ENCODE peak calls at places on chromosomes 4 and X, in five cellular contexts. C is heart right ventricle; X is mesendoderm; L is CD4-positive, CD25-positive, alpha-beta regulatory T cell; J is fibroblast of pulmonary artery. H is an unnamed sample.

GRCh38 chr4:6687947-6688878 is 5.5 kb upstream of the S100P start:
- DNase-seq in X (peak), L (no peak), J (no peak), C (no peak), H (no peak)

GRCh38 chr4:71270901-71271300 is 67.9 kb upstream of the SLC4A4 start:
- DNase-seq in L (no peak), J (peak), C (no peak), X (peak), H (peak)

GRCh38 chr4:72215198-72215597 is 183.4 kb downstream of the NPFFR2 start:
- DNase-seq in J (no peak), X (no peak), C (no peak), L (no peak), H (no peak)

GRCh38 chr4:89939464-89939863 is 44.8 kb downstream of the MMRN1 start:
- DNase-seq in L (no peak), C (no peak), J (no peak), X (no peak), H (no peak)

GRCh38 chrX:71997320-71997719 is 86.7 kb downstream of the NHSL2 start:
- DNase-seq in L (no peak), C (no peak), J (peak), X (peak), H (no peak)

GRCh38 chr4:168908093-168908492 is 102.0 kb downstream of the CBR4 start:
- DNase-seq in X (no peak), C (no peak), L (no peak), J (peak), H (no peak)

GRCh38 chr4:95124906-95125504 is 367.2 kb downstream of the BMPR1B start:
- DNase-seq in J (peak), L (no peak), X (peak), C (no peak), H (peak)

GRCh38 chr4:72951147-72951546 is 118.4 kb downstream of the COX18 start:
- DNase-seq in X (peak), L (no peak), J (peak), C (no peak), H (no peak)

GRCh38 chr4:112704322-112704721 is 67.4 kb downstream of the LARP7 start:
- DNase-seq in L (no peak), X (no peak), J (no peak), C (no peak), H (no peak)

GRCh38 chr4:1752284-1753041 is 31.1 kb downstream of the TACC3 start:
- DNase-seq in L (no peak), J (peak), C (no peak), X (peak), H (peak)

GRCh38 chr4:189088783-189089182 is 851.9 kb upstream of the FRG1 start:
- DNase-seq in C (no peak), L (no peak), X (no peak), J (no peak), H (no peak)

GRCh38 chrX:25941559-25942250 is 196.4 kb upstream of the MAGEB18 start:
- DNase-seq in L (no peak), X (no peak), J (peak), C (no peak), H (no peak)

GRCh38 chr4:165663411-165663810 is 209.6 kb upstream of the TLL1 start:
- DNase-seq in C (no peak), X (no peak), J (peak), L (no peak), H (no peak)

GRCh38 chr4:107213880-107214279 is 177.8 kb upstream of the DKK2 start:
- DNase-seq in L (no peak), X (no peak), C (no peak), J (peak), H (no peak)

GRCh38 chr4:81084029-81084428 is 53.5 kb downstream of the BMP3 start:
- DNase-seq in J (peak), C (no peak), L (no peak), X (no peak), H (no peak)

GRCh38 chr4:40731792-40732245 is 17.9 kb upstream of the NSUN7 start:
- DNase-seq in J (no peak), L (no peak), C (peak), X (no peak), H (peak)

GRCh38 chr4:2558301-2558700 is 21.9 kb downstream of the FAM193A start:
- DNase-seq in L (no peak), J (no peak), C (no peak), X (no peak), H (no peak)

GRCh38 chrX:67536564-67536963 is 7.3 kb upstream of the AR start:
- DNase-seq in J (no peak), X (no peak), C (no peak), L (no peak), H (no peak)

GRCh38 chrX:9988762-9989161 is 21.6 kb downstream of the CLDN34 start:
- DNase-seq in X (no peak), C (no peak), L (no peak), J (peak), H (peak)

GRCh38 chr4:176320340-176320975 is 692 bp downstream of the SPCS3 start:
- DNase-seq in X (peak), J (peak), C (peak), L (peak), H (peak)

GRCh38 chr4:24949970-24950369 is 37.1 kb upstream of the CCDC149 start:
- DNase-seq in X (no peak), L (no peak), J (no peak), C (no peak), H (no peak)

GRCh38 chrX:139882299-139882698 is 50.6 kb downstream of the ATP11C start:
- DNase-seq in X (no peak), J (peak), L (no peak), C (no peak), H (no peak)

GRCh38 chr4:114019276-114019971 is 40.0 kb upstream of the ARSJ start:
- DNase-seq in C (no peak), L (no peak), X (no peak), J (peak), H (no peak)

GRCh38 chr4:98864560-98864959 is 64.4 kb downstream of the EIF4E start:
- DNase-seq in X (no peak), L (no peak), J (no peak), C (no peak), H (no peak)

GRCh38 chr4:2941138-2942036 is 21.8 kb downstream of the NOP14 start:
- DNase-seq in X (no peak), L (no peak), C (no peak), J (no peak), H (no peak)

GRCh38 chrX:101195442-101196173 is 24.0 kb upstream of the DRP2 start:
- DNase-seq in L (no peak), J (peak), X (no peak), C (no peak), H (no peak)

GRCh38 chrX:78314561-78314960 is 12.8 kb downstream of the CYSLTR1 start:
- DNase-seq in X (peak), J (no peak), L (no peak), C (no peak), H (no peak)

GRCh38 chr4:1872918-1873269 is 1.7 kb downstream of the NSD2 start:
- DNase-seq in J (peak), L (no peak), X (no peak), C (no peak), H (peak)

GRCh38 chrX:131828482-131828881 is 194.6 kb upstream of the STK26 start:
- DNase-seq in J (no peak), X (peak), L (no peak), C (no peak), H (no peak)

GRCh38 chr4:121900132-121900983 is 30.1 kb upstream of the BBS7 start:
- DNase-seq in X (peak), C (no peak), J (peak), L (peak), H (peak)

GRCh38 chrX:43998374-43998773 is 25.2 kb upstream of the NDP start:
- DNase-seq in C (no peak), L (no peak), J (no peak), X (no peak), H (no peak)

DNA sequence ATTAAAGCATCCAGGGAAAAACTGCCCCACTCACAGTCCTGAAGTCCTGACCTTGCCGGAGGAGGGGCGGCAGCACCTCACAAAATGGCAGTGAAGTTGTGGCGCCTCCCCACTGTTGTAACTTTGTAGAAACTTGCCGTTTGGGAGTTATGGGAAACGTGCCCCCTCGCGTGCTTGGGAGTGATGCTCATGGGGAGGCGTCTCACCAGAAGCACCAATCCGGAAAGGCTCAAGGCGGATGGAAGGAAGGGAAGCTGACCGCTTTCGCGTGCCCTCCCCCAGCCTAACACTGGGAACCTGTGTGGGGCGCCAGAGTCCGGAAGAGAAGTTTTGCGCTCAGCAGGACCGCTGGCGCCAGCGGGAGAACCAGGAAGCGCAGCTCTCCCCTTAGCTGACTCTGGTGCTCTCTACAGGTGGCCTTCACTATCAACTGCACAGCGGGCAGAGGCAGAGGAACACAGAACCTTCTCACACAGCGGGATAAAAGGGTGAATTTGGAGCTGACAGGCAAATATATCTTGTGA is at the start of the genes CT45A10 and SAGE1:
- DNase-seq in X (no peak), L (no peak), J (no peak), C (no peak), H (no peak)
- H3K4me3 ChIP-seq in X (no peak), L (no peak), J (no peak), C (no peak), H (no peak)

GRCh38 chrX:34365482-34365881 is 233.4 kb upstream of the FAM47A start:
- DNase-seq in X (peak), J (peak), C (no peak), L (no peak), H (no peak)
- H3K4me3 ChIP-seq in X (no peak), J (no peak), C (no peak), L (no peak), H (no peak)

DNA sequence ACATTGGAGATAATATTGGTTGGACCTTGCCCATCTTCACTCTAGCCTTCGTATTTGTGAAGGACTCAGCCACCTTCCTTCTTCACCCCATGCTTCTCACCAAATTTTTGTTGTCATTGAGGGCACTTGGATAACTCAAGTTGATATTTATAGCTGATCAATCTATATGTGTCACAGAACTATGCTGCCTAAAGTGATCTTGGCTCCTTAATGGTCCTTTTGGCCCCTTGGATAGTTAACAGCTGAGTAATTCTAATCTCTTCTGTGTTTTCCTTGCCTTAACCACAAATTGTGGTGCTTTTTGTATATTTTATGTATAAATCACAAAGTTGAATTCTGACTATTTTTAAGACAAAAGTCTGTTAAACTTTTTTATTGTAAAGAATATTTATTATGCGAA is 6.6 kb downstream of the SPRY1 start:
- DNase-seq in J (no peak), X (no peak), C (no peak), L (no peak), H (no peak)
- H3K4me3 ChIP-seq in J (peak), X (no peak), C (peak), L (no peak), H (no peak)

GRCh38 chr4:152352215-152352614 is 183.7 kb downstream of the FBXW7 start:
- DNase-seq in L (no peak), J (no peak), C (no peak), X (no peak), H (no peak)

GRCh38 chr4:152356428-152357034 is 179.4 kb downstream of the FBXW7 start:
- DNase-seq in X (no peak), J (peak), C (no peak), L (no peak), H (no peak)

GRCh38 chr4:152351080-152351479 is 184.8 kb downstream of the FBXW7 start:
- DNase-seq in J (no peak), L (no peak), X (no peak), C (no peak), H (no peak)

GRCh38 chr4:152348670-152349069 is 187.2 kb downstream of the FBXW7 start:
- DNase-seq in X (peak), J (peak), C (no peak), L (no peak), H (no peak)

DNA sequence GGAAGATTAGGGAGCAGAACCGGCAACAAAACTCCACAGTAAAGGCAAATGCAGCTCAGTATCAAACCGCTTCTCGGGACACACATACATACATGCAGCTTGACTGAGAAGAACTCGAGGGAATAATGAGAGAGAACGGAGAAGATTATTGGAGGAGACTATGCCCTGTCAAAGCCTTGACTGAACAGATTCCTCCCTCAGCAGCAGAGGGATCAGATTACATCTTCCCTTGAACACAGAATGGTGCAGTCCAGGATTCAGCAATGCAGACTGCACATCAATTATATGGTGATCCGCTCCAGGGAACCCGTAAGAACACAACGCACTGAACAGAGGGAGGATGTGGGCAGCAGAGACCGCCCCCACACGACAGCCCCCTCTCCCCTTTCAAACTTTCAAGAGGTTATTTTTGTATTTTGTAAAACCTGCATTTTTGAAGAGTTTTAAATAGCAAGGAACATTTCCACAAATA is 183.2 kb downstream of the FBXW7 start:
- DNase-seq in X (peak), J (peak), C (peak), L (no peak), H (peak)
- H3K4me3 ChIP-seq in X (no peak), J (peak), C (peak), L (no peak), H (peak)

GRCh38 chrX:155026727-155027508 is at the start of gene FUNDC2:
- DNase-seq in L (peak), C (peak), J (peak), X (peak), H (peak)

GRCh38 chrX:155026420-155026726 is 271 bp upstream of the FUNDC2 start:
- DNase-seq in C (no peak), X (no peak), L (no peak), J (no peak), H (no peak)

GRCh38 chrX:155020591-155020990 is 1.9 kb downstream of the F8 start:
- DNase-seq in X (no peak), C (no peak), L (no peak), J (no peak), H (no peak)

GRCh38 chrX:155023907-155024833 is 1.6 kb upstream of the F8 start:
- DNase-seq in L (no peak), X (no peak), C (no peak), J (no peak), H (no peak)

GRCh38 chrX:155022587-155022986 is at the start of gene F8:
- DNase-seq in L (no peak), X (no peak), J (no peak), C (no peak), H (no peak)
- H3K4me3 ChIP-seq in L (no peak), X (no peak), J (peak), C (peak), H (no peak)

GRCh38 chr4:48779095-48779997 is 733 bp downstream of the FRYL start:
- DNase-seq in X (peak), L (peak), C (peak), J (peak), H (peak)

GRCh38 chr4:48772568-48772967 is 7.5 kb downstream of the FRYL start:
- DNase-seq in C (no peak), J (no peak), X (no peak), L (no peak), H (no peak)

GRCh38 chr4:48778431-48779094 is 1.5 kb downstream of the FRYL start:
- DNase-seq in L (no peak), J (peak), C (no peak), X (no peak), H (no peak)

GRCh38 chr4:48777739-48778138 is 2.3 kb downstream of the FRYL start:
- DNase-seq in L (no peak), J (no peak), X (no peak), C (no peak), H (no peak)

DNA sequence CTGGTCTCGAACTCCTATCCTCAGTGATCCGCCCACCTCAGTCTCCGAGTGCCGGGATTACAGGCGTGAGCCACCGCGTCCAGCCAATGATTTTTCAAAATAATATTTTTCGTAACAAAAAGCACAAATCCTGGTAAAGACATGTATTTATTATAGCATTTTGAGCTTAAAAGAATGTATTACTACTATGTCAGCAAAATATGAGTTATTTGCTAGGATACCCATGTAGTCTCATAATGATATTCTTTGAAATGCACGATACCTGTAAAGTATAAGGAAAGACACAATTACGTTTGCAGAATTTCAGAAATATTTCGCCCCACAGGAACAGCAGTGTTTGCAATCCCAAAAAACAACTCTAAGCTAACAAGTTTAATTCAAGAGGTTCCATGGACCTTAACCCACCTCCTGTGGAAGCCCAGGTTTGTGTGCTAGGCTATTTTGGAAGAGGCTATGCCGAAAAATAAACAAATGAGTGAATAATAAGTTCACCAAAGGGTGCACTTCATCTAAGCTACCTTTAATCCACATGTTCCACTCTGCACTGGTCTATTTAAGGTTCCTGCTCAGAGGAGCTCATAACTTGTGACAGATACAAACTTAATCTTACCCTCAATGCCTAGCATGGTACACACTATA is 5.2 kb downstream of the FRYL start:
- DNase-seq in L (no peak), J (no peak), X (no peak), C (no peak), H (no peak)
- H3K4me3 ChIP-seq in L (no peak), J (no peak), X (no peak), C (no peak), H (no peak)

DNA sequence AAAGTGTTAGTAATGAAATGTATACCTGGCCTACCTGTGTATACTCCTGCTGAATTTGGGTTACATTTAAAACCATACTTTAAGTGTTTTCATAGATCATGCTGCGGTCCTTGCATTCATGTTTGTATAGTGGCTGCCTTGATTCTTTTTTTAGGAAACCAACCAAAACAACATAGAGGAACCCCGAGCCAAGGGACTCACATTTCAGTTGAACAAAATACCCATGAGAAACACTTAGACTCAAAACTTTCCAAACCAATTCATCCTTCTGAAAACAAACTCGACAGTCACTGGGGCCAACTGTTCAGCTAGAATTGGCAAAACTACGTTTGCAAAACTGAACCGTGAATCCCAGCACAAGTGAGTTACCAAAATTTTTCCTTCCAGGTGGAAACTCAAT is 1.4 kb downstream of the ADGRA3 start:
- DNase-seq in J (peak), X (no peak), C (no peak), L (no peak), H (no peak)
- H3K4me3 ChIP-seq in J (peak), X (peak), C (peak), L (no peak), H (peak)

GRCh38 chrX:69507500-69507789 is 3.3 kb downstream of the NALF2 start:
- DNase-seq in J (no peak), C (no peak), L (no peak), X (no peak), H (no peak)

GRCh38 chrX:69506617-69507499 is 2.7 kb downstream of the NALF2 start:
- DNase-seq in L (no peak), X (no peak), J (peak), C (no peak), H (no peak)

GRCh38 chrX:69503835-69504625 is at the start of gene NALF2:
- DNase-seq in L (no peak), J (peak), X (peak), C (peak), H (peak)

GRCh38 chrX:69504626-69505612 is 793 bp downstream of the NALF2 start:
- DNase-seq in L (no peak), C (no peak), X (no peak), J (no peak), H (no peak)

GRCh38 chrX:69505772-69506616 is 1.9 kb downstream of the NALF2 start:
- DNase-seq in X (no peak), J (no peak), L (no peak), C (no peak), H (no peak)
- H3K4me3 ChIP-seq in X (no peak), J (no peak), L (no peak), C (peak), H (no peak)

H was measured in GM12865.